ENCODE peak calls at places on chromosomes 12 and 14, in five cellular contexts. One of them, this sample, is unnamed.

GRCh38 chr14:68405959-68406358 is 386.9 kb downstream of the ZFP36L1 start:
- DNase-seq in neural progenitor cell: no peak
- DNase-seq in PC-3: peak
- DNase-seq in HCT116: no peak
- DNase-seq in MM.1S: no peak
- DNase-seq in this sample: peak

GRCh38 chr12:43805149-43805856 is 814 bp downstream of the TWF1 start:
- DNase-seq in neural progenitor cell: peak
- DNase-seq in PC-3: no peak
- DNase-seq in HCT116: no peak
- DNase-seq in MM.1S: peak
- DNase-seq in this sample: no peak

GRCh38 chr12:126797525-126797924 is 1469.4 kb upstream of the TMEM132C start:
- DNase-seq in neural progenitor cell: no peak
- DNase-seq in PC-3: no peak
- DNase-seq in HCT116: no peak
- DNase-seq in MM.1S: no peak
- DNase-seq in this sample: no peak

GRCh38 chr14:102295301-102295700 is 9.7 kb downstream of the MOK start:
- DNase-seq in neural progenitor cell: no peak
- DNase-seq in PC-3: peak
- DNase-seq in HCT116: no peak
- DNase-seq in MM.1S: no peak
- DNase-seq in this sample: peak

GRCh38 chr14:55374771-55375170 is 36.9 kb downstream of the ATG14 start:
- DNase-seq in neural progenitor cell: no peak
- DNase-seq in PC-3: no peak
- DNase-seq in HCT116: no peak
- DNase-seq in MM.1S: no peak
- DNase-seq in this sample: no peak

GRCh38 chr12:94618995-94619695 is 31.2 kb downstream of the TMCC3 start:
- DNase-seq in neural progenitor cell: no peak
- DNase-seq in PC-3: peak
- DNase-seq in HCT116: peak
- DNase-seq in MM.1S: no peak
- DNase-seq in this sample: peak

GRCh38 chr12:103773109-103773905 is 67.7 kb downstream of the NT5DC3 start:
- DNase-seq in neural progenitor cell: peak
- DNase-seq in PC-3: no peak
- DNase-seq in HCT116: no peak
- DNase-seq in MM.1S: no peak
- DNase-seq in this sample: no peak

GRCh38 chr14:73610692-73611091 is 1.6 kb upstream of the ACOT6 start:
- DNase-seq in neural progenitor cell: peak
- DNase-seq in PC-3: peak
- DNase-seq in HCT116: no peak
- DNase-seq in MM.1S: no peak
- DNase-seq in this sample: peak

GRCh38 chr14:94654071-94654974 is 42.1 kb downstream of the SERPINA3 start:
- DNase-seq in neural progenitor cell: no peak
- DNase-seq in PC-3: no peak
- DNase-seq in HCT116: no peak
- DNase-seq in MM.1S: no peak
- DNase-seq in this sample: no peak

GRCh38 chr14:66503532-66503931 is 4.4 kb upstream of the GPHN start:
- DNase-seq in neural progenitor cell: no peak
- DNase-seq in PC-3: no peak
- DNase-seq in HCT116: no peak
- DNase-seq in MM.1S: no peak
- DNase-seq in this sample: no peak

GRCh38 chr14:96598332-96598928 is 96.2 kb downstream of the PAPOLA start:
- DNase-seq in neural progenitor cell: no peak
- DNase-seq in PC-3: no peak
- DNase-seq in HCT116: no peak
- DNase-seq in MM.1S: no peak
- DNase-seq in this sample: no peak

GRCh38 chr12:49293056-49293956 is 1.6 kb upstream of the PRPH start:
- DNase-seq in neural progenitor cell: peak
- DNase-seq in PC-3: no peak
- DNase-seq in HCT116: no peak
- DNase-seq in MM.1S: no peak
- DNase-seq in this sample: no peak

GRCh38 chr14:88765130-88765529 is 27.6 kb downstream of the EML5 start:
- DNase-seq in neural progenitor cell: no peak
- DNase-seq in PC-3: no peak
- DNase-seq in HCT116: no peak
- DNase-seq in MM.1S: no peak
- DNase-seq in this sample: peak
- TF ChIP-seq EZH2phosphoT487 in neural progenitor cell: no peak
- TF ChIP-seq EZH2phosphoT487 in PC-3: no peak
- TF ChIP-seq EZH2phosphoT487 in HCT116: no peak
- TF ChIP-seq EZH2phosphoT487 in MM.1S: no peak
- TF ChIP-seq EZH2phosphoT487 in this sample: no peak

GRCh38 chr12:69739287-69740191 is 879 bp downstream of the RAB3IP start:
- DNase-seq in neural progenitor cell: peak
- DNase-seq in PC-3: peak
- DNase-seq in HCT116: peak
- DNase-seq in MM.1S: peak
- DNase-seq in this sample: peak
- H3K9ac ChIP-seq in neural progenitor cell: peak
- H3K9ac ChIP-seq in PC-3: peak
- H3K9ac ChIP-seq in HCT116: peak
- H3K9ac ChIP-seq in MM.1S: peak
- H3K9ac ChIP-seq in this sample: peak

GRCh38 chr14:99133563-99134332 is 138.2 kb downstream of the BCL11B start:
- DNase-seq in neural progenitor cell: no peak
- DNase-seq in PC-3: no peak
- DNase-seq in HCT116: no peak
- DNase-seq in MM.1S: no peak
- DNase-seq in this sample: no peak
- TF ChIP-seq EZH2 in neural progenitor cell: no peak
- TF ChIP-seq EZH2 in PC-3: no peak
- TF ChIP-seq EZH2 in HCT116: no peak
- TF ChIP-seq EZH2 in MM.1S: no peak
- TF ChIP-seq EZH2 in this sample: no peak

GRCh38 chr12:80135624-80136023 is 36.3 kb downstream of the OTOGL start:
- DNase-seq in neural progenitor cell: no peak
- DNase-seq in PC-3: no peak
- DNase-seq in HCT116: no peak
- DNase-seq in MM.1S: no peak
- DNase-seq in this sample: no peak

DNA sequence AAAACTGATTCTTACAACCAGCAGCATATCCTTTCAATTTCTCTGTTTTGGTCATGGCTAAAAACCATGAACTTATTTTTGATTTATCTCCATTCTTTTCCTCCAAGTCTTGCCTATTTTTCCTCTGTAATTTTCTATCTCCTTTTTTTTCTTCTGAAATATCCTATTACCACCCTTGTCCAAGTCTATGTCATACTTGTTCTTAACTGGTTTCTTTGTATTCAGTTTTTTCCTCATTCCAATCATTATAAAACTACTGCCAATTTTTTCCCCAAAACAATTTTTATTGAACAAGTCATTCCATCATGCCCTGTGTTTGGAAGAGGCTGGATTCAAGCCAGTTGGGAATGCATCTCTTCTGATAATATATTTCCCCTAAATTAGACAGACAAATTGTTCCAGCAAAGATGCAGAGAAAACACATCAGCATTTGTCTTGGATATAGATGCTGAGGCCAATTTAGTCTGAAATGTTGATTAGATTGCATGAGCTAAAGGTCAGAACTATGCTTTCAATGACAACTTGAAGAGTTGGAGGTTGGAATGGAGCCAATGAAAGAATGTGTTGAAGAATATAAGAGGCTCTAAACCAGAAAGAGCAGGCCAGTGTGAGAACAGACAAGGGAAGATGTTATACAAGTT is 30.7 kb downstream of the OTOGL start:
- DNase-seq in neural progenitor cell: no peak
- DNase-seq in PC-3: peak
- DNase-seq in HCT116: no peak
- DNase-seq in MM.1S: no peak
- DNase-seq in this sample: peak
- TF ChIP-seq EZH2phosphoT487 in neural progenitor cell: no peak
- TF ChIP-seq EZH2phosphoT487 in PC-3: no peak
- TF ChIP-seq EZH2phosphoT487 in HCT116: no peak
- TF ChIP-seq EZH2phosphoT487 in MM.1S: no peak
- TF ChIP-seq EZH2phosphoT487 in this sample: no peak

DNA sequence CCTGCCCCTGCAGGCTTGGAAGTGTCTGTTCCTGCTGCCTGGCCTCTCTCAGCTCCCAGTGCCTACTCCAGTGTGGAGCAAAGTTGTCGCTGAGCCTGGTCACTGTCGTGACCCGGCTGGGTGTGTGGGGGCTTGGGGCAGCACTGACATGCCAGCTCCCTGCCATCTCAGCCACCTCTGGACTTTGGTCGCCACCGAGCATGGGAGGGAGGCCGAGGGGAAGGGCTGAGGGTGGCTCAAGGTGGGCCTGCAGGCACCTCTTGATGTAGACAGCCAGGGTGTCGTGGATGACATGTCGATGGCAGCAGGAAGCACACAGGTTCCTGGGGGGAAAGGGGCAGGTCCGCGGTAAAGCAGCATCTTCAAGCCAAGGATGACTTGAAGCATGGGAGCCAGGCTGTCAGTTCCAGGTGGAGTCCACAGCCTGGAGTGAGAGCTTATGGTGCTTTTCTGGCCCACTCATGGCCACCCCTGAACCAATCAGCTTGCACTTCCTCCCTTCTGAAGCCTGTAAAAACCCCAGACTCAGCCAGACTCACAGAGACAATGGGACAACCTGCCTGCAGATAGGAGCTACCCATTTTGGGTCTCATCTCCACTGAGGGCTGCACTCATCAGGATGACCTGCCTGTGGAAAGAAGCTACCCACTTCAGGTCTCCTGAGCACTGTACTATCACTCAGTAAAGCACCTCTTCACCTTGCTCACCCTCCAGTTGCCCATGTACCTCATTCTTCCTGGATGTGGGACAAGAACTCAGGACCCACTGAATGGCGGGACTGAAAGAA is 210.1 kb downstream of the MON2 start:
- DNase-seq in neural progenitor cell: no peak
- DNase-seq in PC-3: no peak
- DNase-seq in HCT116: no peak
- DNase-seq in MM.1S: no peak
- DNase-seq in this sample: no peak
- H3K9ac ChIP-seq in neural progenitor cell: no peak
- H3K9ac ChIP-seq in PC-3: no peak
- H3K9ac ChIP-seq in HCT116: no peak
- H3K9ac ChIP-seq in MM.1S: no peak
- H3K9ac ChIP-seq in this sample: no peak

DNA sequence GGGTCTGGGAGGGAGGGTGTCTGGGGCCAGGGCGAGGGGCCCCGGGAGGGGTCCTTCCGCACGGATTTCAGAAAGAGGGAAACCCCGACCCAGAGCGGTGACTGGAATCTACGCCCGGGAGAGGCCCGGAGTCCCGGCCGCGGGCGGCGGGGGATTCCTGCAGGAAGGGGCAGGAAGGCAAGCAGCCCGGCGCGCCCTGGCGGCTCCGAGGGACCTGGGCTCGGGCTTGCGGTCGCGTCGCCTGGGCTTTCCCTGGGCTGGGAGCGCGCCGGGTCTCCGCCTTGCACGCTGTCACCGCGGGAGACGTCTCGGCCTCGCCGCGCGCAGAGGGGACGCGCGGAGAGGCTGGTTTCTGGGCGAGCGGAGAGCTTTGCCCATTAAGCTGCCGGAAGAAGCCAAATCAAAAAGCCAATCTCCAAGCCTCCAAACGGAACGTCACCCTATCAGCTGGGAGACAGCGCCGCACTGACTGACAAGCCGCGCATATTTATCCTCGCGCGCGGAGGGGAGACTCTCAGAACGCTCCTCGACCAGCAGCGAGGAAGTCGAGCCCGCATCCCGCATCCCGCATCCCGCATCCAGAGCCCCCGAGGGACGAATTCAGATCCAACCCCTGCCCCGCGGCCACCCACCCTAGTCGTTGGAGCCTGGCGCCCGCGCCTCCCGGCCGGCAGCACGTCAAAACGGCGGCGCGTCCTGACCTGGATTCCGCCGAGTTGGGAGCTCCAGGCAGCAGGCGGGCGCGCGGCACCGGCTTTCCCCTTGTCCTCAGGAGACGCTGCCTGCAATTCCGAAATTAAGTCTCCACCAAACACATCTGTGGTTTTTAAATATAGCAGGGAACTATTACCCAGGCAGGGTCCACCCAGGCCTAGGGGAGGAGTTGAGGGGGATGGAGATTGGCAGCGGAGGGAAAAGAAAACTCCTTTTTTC is at the start of gene SLC8A3:
- DNase-seq in neural progenitor cell: peak
- DNase-seq in PC-3: no peak
- DNase-seq in HCT116: no peak
- DNase-seq in MM.1S: no peak
- DNase-seq in this sample: peak
- TF ChIP-seq EZH2 in neural progenitor cell: peak
- TF ChIP-seq EZH2 in PC-3: peak
- TF ChIP-seq EZH2 in HCT116: no peak
- TF ChIP-seq EZH2 in MM.1S: no peak
- TF ChIP-seq EZH2 in this sample: no peak

DNA sequence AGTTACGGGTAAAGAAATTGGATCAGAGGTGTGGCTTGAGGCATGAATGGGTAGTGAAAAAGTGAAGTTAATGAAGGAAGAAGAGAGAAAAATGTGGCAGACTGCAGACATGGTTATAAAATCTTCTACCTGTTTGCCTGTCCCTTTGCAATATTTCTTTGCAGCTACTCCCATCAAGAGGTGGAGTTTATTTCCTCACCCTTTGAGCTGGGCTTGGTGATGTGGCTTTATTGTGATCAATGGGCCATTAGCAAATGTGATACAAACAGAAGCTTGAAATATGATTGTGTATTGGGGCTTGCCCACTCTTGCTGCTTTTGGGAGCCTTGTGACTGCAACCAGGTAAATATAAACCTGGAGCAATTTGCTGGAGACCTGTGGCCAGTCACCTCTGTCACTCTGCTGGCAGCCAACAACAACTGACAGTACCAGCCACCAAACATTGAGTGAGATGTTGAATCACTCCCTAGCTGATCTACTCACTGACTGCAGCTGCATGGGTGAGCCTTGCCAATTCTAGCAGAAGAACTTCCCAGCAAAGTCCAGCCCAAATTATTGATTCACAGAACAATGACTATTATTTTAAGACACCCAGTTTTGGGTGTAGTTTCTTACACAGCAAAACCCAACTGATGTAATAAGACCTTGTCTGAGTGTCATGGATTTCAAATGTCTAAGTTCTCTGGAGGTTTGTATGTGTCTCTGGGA is 151.0 kb upstream of the ATP2B1 start:
- DNase-seq in neural progenitor cell: no peak
- DNase-seq in PC-3: peak
- DNase-seq in HCT116: no peak
- DNase-seq in MM.1S: no peak
- DNase-seq in this sample: peak
- TF ChIP-seq EZH2phosphoT487 in neural progenitor cell: no peak
- TF ChIP-seq EZH2phosphoT487 in PC-3: no peak
- TF ChIP-seq EZH2phosphoT487 in HCT116: no peak
- TF ChIP-seq EZH2phosphoT487 in MM.1S: no peak
- TF ChIP-seq EZH2phosphoT487 in this sample: no peak

DNA sequence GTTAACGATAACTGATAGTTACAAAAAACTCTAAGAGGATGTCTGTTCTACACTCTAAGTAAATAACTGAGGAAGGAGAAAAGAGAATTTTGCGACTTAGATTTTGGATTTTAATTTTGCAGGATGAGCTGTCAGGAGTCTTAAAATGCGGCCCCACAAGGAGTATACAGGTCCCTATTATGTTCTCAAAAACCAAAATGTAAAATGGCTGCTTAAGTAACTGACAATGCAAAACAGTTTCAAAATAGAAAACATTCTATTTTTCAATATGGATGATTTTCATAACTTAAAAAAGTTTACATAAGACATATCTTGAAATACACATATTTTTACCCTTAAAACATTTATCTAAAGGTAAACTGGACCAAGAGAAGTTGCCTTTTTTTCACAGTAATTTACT is 2.6 kb downstream of the CD69 start:
- DNase-seq in neural progenitor cell: no peak
- DNase-seq in PC-3: no peak
- DNase-seq in HCT116: no peak
- DNase-seq in MM.1S: no peak
- DNase-seq in this sample: no peak
- H3K9ac ChIP-seq in neural progenitor cell: no peak
- H3K9ac ChIP-seq in PC-3: no peak
- H3K9ac ChIP-seq in HCT116: no peak
- H3K9ac ChIP-seq in MM.1S: no peak
- H3K9ac ChIP-seq in this sample: no peak

This sample was measured in GM23248.